ENCODE peak calls at places on chromosome 21, in eight cellular contexts. B is CD4-positive, alpha-beta memory T cell; O is aorta; C is adipocyte; I is neural progenitor cell; X is mammary epithelial cell; W is OCI-LY7; Y is Caco-2. H is an unnamed sample.

GRCh38 chr21:17195965-17196364 is 316.9 kb upstream of the CXADR start:
- DNase-seq in O (no peak), W (no peak), C (no peak), Y (no peak), B (no peak), I (no peak), X (no peak), H (no peak)

GRCh38 chr21:38377165-38378093 is 120.6 kb downstream of the KCNJ15 start:
- DNase-seq in B (no peak), O (peak; percentile 44), X (no peak), I (no peak), C (peak; percentile 8), W (no peak), Y (no peak), H (peak; percentile 53)

GRCh38 chr21:44281801-44282200 is 3.9 kb upstream of the AIRE start:
- DNase-seq in W (no peak), O (peak; percentile 34), Y (no peak), C (no peak), X (no peak), B (no peak), I (no peak), H (no peak)

GRCh38 chr21:14836950-14837349 is 227.8 kb downstream of the NRIP1 start:
- DNase-seq in I (no peak), C (peak; percentile 25), W (no peak), O (no peak), X (no peak), Y (no peak), B (no peak), H (no peak)

GRCh38 chr21:39737376-39738000 is 7.5 kb upstream of the IGSF5 start:
- DNase-seq in X (no peak), Y (peak; percentile 85), O (no peak), W (no peak), B (no peak), I (no peak), C (no peak), H (no peak)

GRCh38 chr21:25735895-25736597 is 1.3 kb downstream of the GABPA start:
- DNase-seq in B (peak; percentile 18), X (peak; percentile 15), C (peak; percentile 70), W (peak; percentile 32), O (no peak), Y (no peak), I (peak; percentile 29), H (no peak)

GRCh38 chr21:41810597-41810932 is 43.7 kb upstream of the RIPK4 start:
- DNase-seq in O (no peak), X (no peak), C (no peak), B (no peak), W (no peak), I (no peak), Y (no peak), H (no peak)

GRCh38 chr21:37811711-37812110 is 104.5 kb downstream of the KCNJ6 start:
- DNase-seq in X (no peak), Y (no peak), O (no peak), W (no peak), C (peak; percentile 27), I (no peak), B (no peak), H (no peak)

GRCh38 chr21:16551101-16551695 is 821.4 kb downstream of the USP25 start:
- DNase-seq in X (peak; percentile 49), O (no peak), I (peak; percentile 44), C (no peak), Y (no peak), W (no peak), B (no peak), H (no peak)

GRCh38 chr21:43603230-43603626 is 56.1 kb downstream of the HSF2BP start:
- DNase-seq in I (no peak), X (no peak), Y (no peak), W (no peak), B (no peak), C (no peak), O (peak; percentile 63), H (no peak)

GRCh38 chr21:16378570-16378969 is 648.8 kb downstream of the USP25 start:
- DNase-seq in I (no peak), W (no peak), B (no peak), X (no peak), C (no peak), O (no peak), Y (no peak), H (no peak)

GRCh38 chr21:44533891-44534627 is 5.9 kb downstream of the KRTAP10-1 start:
- DNase-seq in Y (no peak), C (no peak), W (no peak), I (no peak), O (no peak), X (no peak), B (no peak), H (no peak)

GRCh38 chr21:40454057-40454456 is 392.9 kb downstream of the DSCAM start:
- DNase-seq in X (no peak), I (no peak), B (no peak), O (no peak), C (no peak), Y (no peak), W (no peak), H (no peak)

GRCh38 chr21:28252923-28253322 is 739.8 kb downstream of the LTN1 start:
- DNase-seq in C (no peak), Y (no peak), W (no peak), O (no peak), I (no peak), X (no peak), B (no peak), H (no peak)

GRCh38 chr21:43355925-43356289 is 71.0 kb downstream of the SIK1 start:
- DNase-seq in X (no peak), I (no peak), C (no peak), B (no peak), Y (peak; percentile 61), O (no peak), W (peak; percentile 31), H (no peak)

GRCh38 chr21:28492127-28492526 is 500.6 kb downstream of the LTN1 start:
- DNase-seq in B (no peak), Y (no peak), I (no peak), W (no peak), C (no peak), O (no peak), X (no peak), H (no peak)

GRCh38 chr21:41211041-41211426 is 43.1 kb downstream of the BACE2 start:
- DNase-seq in I (no peak), O (no peak), X (no peak), C (no peak), Y (no peak), W (no peak), B (no peak), H (no peak)

GRCh38 chr21:25103500-25104207 is 503.6 kb downstream of the MRPL39 start:
- DNase-seq in B (no peak), Y (no peak), W (no peak), X (no peak), C (no peak), O (no peak), I (no peak), H (no peak)

GRCh38 chr21:32886339-32886738 is 114.8 kb upstream of the PAXBP1 start:
- DNase-seq in X (no peak), I (no peak), C (no peak), O (no peak), Y (no peak), W (no peak), B (peak; percentile 59), H (peak; percentile 10)

GRCh38 chr21:36710729-36711048 is 11.8 kb downstream of the SIM2 start:
- DNase-seq in B (no peak), I (peak; percentile 68), X (no peak), Y (peak; percentile 1), O (peak; percentile 32), C (no peak), W (peak; percentile 1), H (peak; percentile 49)

GRCh38 chr21:26842976-26843911 is 2.0 kb downstream of the ADAMTS1 start:
- DNase-seq in I (peak; percentile 81), Y (no peak), C (peak; percentile 98), B (no peak), O (peak; percentile 95), X (peak; percentile 91), W (no peak), H (peak; percentile 97)

GRCh38 chr21:27077501-27077900 is 110.6 kb upstream of the ADAMTS5 start:
- DNase-seq in X (no peak), I (no peak), Y (no peak), C (no peak), W (no peak), O (no peak), B (no peak), H (no peak)

GRCh38 chr21:36396314-36396713 is 11.1 kb downstream of the CHAF1B start:
- DNase-seq in O (no peak), I (no peak), C (peak; percentile 16), B (no peak), W (no peak), X (no peak), Y (no peak), H (no peak)

GRCh38 chr21:33139084-33139483 is 69.1 kb downstream of the OLIG1 start:
- DNase-seq in O (no peak), Y (no peak), X (no peak), I (no peak), B (no peak), C (no peak), W (no peak), H (peak; percentile 10)

GRCh38 chr21:21085206-21085605 is 87.0 kb downstream of the NCAM2 start:
- DNase-seq in I (no peak), W (no peak), O (no peak), C (no peak), Y (no peak), X (no peak), B (no peak), H (no peak)
- H3K9me3 ChIP-seq in I (no peaks in the 10 kb centered on the region), W (peaks cover 27% of the 10 kb centered on the region), O (peaks cover 1% of the 10 kb centered on the region), C (no peaks in the 10 kb centered on the region), Y (no peaks in the 10 kb centered on the region), X (peaks cover 31% of the 10 kb centered on the region), B (no peaks in the 10 kb centered on the region), H (no peaks in the 10 kb centered on the region)

GRCh38 chr21:46560568-46561447 is 44.1 kb downstream of the S100B start:
- DNase-seq in I (no peak), B (peak; percentile 7), Y (no peak), O (no peak), W (peak; percentile 32), X (no peak), C (no peak), H (no peak)
- H3K4me3 ChIP-seq in I (no peak overlapping the region), B (no peak overlapping the region), Y (no peak overlapping the region), O (no peak overlapping the region), W (peak overlapping the region; percentile 52), X (no peak overlapping the region), C (no peak overlapping the region), H (no peak overlapping the region)

DNA sequence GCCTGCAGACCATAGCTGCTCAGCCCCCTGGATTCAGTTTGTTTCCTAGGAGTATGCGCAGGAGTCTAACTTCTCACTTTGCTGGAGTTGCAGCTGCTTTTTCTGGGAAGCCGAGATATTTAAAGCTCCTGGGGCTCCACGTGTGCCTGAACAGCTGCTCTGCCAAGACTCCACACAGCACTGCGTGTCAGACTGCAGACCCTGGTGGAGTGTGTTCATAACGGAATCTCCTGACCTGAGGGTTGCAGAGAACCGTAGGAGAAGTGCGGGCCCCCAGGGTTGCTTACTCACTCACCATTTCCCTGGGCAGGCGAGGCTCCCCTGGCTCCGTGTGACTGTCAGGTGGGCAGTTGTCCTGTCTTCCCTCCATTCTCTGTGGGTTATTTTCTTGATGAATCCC is 474.3 kb upstream of the TMPRSS15 start:
- DNase-seq in I (no peak), W (no peak), C (no peak), X (no peak), B (no peak), Y (no peak), O (no peak), H (no peak)
- H3K9me3 ChIP-seq in I (no peaks in the 10 kb centered on the region), W (no peaks in the 10 kb centered on the region), C (peaks cover 4% of the 10 kb centered on the region), X (peaks cover 38% of the 10 kb centered on the region), B (peaks cover 5% of the 10 kb centered on the region), Y (no peaks in the 10 kb centered on the region), O (no peaks in the 10 kb centered on the region), H (no peaks in the 10 kb centered on the region)

GRCh38 chr21:45718413-45718812 is 74.9 kb downstream of the PCBP3 start:
- DNase-seq in X (no peak), Y (no peak), C (no peak), O (no peak), I (no peak), B (no peak), W (no peak), H (no peak)
- H3K4me3 ChIP-seq in X (no peak overlapping the region), Y (no peak overlapping the region), C (no peak overlapping the region), O (no peak overlapping the region), I (no peak overlapping the region), B (no peak overlapping the region), W (no peak overlapping the region), H (no peak overlapping the region)

H was measured in MG63.